ENCODE peak calls at places on chromosomes 13 and 19, in five cellular contexts. X is RWPE1, S is fibroblast of the conjunctiva, Q is LoVo, R is C1 segment of cervical spinal cord. K is an unnamed sample.

GRCh38 chr13:40897058-40897457 is 107.6 kb downstream of the SLC25A15 start:
- DNase-seq in X (no peak), S (no peak), Q (no peak), R (no peak), K (no peak)

GRCh38 chr19:29764322-29764721 is 47.5 kb upstream of the CCNE1 start:
- DNase-seq in X (no peak), S (no peak), Q (no peak), R (no peak), K (no peak)

GRCh38 chr13:87094646-87095045 is 576.5 kb upstream of the SLITRK5 start:
- DNase-seq in X (no peak), S (no peak), Q (no peak), R (no peak), K (no peak)

GRCh38 chr13:111228262-111229144 is 91.9 kb upstream of the TEX29 start:
- DNase-seq in X (no peak), S (no peak), Q (no peak), R (no peak), K (peak; percentile 83)

GRCh38 chr13:93818345-93818744 is 591.7 kb downstream of the GPC6 start:
- DNase-seq in X (no peak), S (no peak), Q (no peak), R (no peak), K (no peak)

GRCh38 chr13:112057434-112057735 is 9.6 kb upstream of the SOX1 start:
- DNase-seq in X (no peak), S (no peak), Q (no peak), R (no peak), K (no peak)

GRCh38 chr13:48531416-48532145 is 1.3 kb downstream of the RCBTB2 start:
- DNase-seq in X (no peak), S (no peak), Q (no peak), R (no peak), K (no peak)

GRCh38 chr19:55206664-55207500 is 2.4 kb downstream of the PTPRH start:
- DNase-seq in X (peak; percentile 98), S (peak; percentile 74), Q (peak; percentile 91), R (peak; percentile 19), K (peak; percentile 95)

GRCh38 chr19:38711726-38712153 is 32.5 kb downstream of the CAPN12 start:
- DNase-seq in X (no peak), S (peak; percentile 67), Q (no peak), R (no peak), K (no peak)

GRCh38 chr13:50078512-50079277 is 63.5 kb downstream of the KCNRG start:
- DNase-seq in X (no peak), S (no peak), Q (no peak), R (no peak), K (no peak)

GRCh38 chr13:98937911-98938381 is 39.9 kb downstream of the DOCK9 start:
- DNase-seq in X (no peak), S (no peak), Q (no peak), R (no peak), K (no peak)

GRCh38 chr19:48492925-48493717 is 18.5 kb downstream of the LMTK3 start:
- DNase-seq in X (peak; percentile 95), S (peak; percentile 98), Q (peak; percentile 98), R (peak; percentile 87), K (peak; percentile 99)

GRCh38 chr19:48297975-48298374 is 27.4 kb upstream of the EMP3 start:
- DNase-seq in X (no peak), S (no peak), Q (no peak), R (no peak), K (no peak)

GRCh38 chr13:74067818-74068217 is 66.4 kb downstream of the KLF12 start:
- DNase-seq in X (peak; percentile 52), S (no peak), Q (no peak), R (no peak), K (no peak)

GRCh38 chr13:85191996-85192395 is 607.2 kb downstream of the SLITRK6 start:
- DNase-seq in X (no peak), S (no peak), Q (no peak), R (no peak), K (no peak)

GRCh38 chr19:46907880-46908279 is 47.1 kb downstream of the ARHGAP35 start:
- DNase-seq in X (no peak), S (no peak), Q (no peak), R (peak; percentile 13), K (no peak)

GRCh38 chr19:1018393-1018792 is 2.5 kb downstream of the TMEM259 start:
- DNase-seq in X (no peak), S (no peak), Q (no peak), R (no peak), K (no peak)

GRCh38 chr19:48600679-48601382 is 5.7 kb upstream of the SPACA4 start:
- DNase-seq in X (no peak), S (no peak), Q (no peak), R (no peak), K (no peak)

GRCh38 chr19:33302175-33302973 is at the start of gene CEBPA:
- DNase-seq in X (peak; percentile 81), S (peak; percentile 39), Q (peak; percentile 95), R (peak; percentile 79), K (peak; percentile 90)

GRCh38 chr19:5313307-5313706 is 27.3 kb downstream of the PTPRS start:
- DNase-seq in X (no peak), S (no peak), Q (no peak), R (no peak), K (peak; percentile 81)